ENCODE peak calls at places on chromosomes 11 and 22, in four cellular contexts. D is epithelial cell of esophagus; W is HCT116; P is CD8-positive, alpha-beta T cell. M is an unnamed sample.

GRCh38 chr11:120139316-120140069 is 1.6 kb upstream of the TRIM29 start:
- DNase-seq in D (no peak), W (no peak), P (no peak), M (no peak)

GRCh38 chr11:2539761-2540520 is 95.1 kb downstream of the KCNQ1 start:
- DNase-seq in D (no peak), W (no peak), P (no peak), M (no peak)

GRCh38 chr11:85772700-85773099 is 38.2 kb downstream of the SYTL2 start:
- DNase-seq in D (no peak), W (no peak), P (no peak), M (no peak)

GRCh38 chr11:61969838-61970452 is 2.5 kb upstream of the FTH1 start:
- DNase-seq in D (peak), W (no peak), P (no peak), M (peak)

GRCh38 chr11:9092846-9093778 is 1.7 kb upstream of the SCUBE2 start:
- DNase-seq in D (no peak), W (no peak), P (no peak), M (peak)

GRCh38 chr11:108635106-108635505 is 29.8 kb upstream of the DDX10 start:
- DNase-seq in D (peak), W (no peak), P (no peak), M (no peak)

GRCh38 chr22:35564975-35565867 is 24.6 kb downstream of the RASD2 start:
- DNase-seq in D (peak), W (no peak), P (no peak), M (no peak)

GRCh38 chr11:17512101-17512500 is 32.1 kb downstream of the USH1C start:
- DNase-seq in D (no peak), W (no peak), P (no peak), M (no peak)

GRCh38 chr22:49331223-49331815 is 496.4 kb downstream of the BRD1 start:
- DNase-seq in D (no peak), W (no peak), P (no peak), M (no peak)

GRCh38 chr11:8267280-8267679 is 3.6 kb upstream of the LMO1 start:
- DNase-seq in D (no peak), W (no peak), P (no peak), M (no peak)

GRCh38 chr22:38467438-38467903 is 425 bp upstream of the KDELR3 start:
- DNase-seq in D (no peak), W (no peak), P (no peak), M (no peak)

GRCh38 chr22:38465673-38466490 is 2.0 kb upstream of the KDELR3 start:
- DNase-seq in D (no peak), W (no peak), P (no peak), M (no peak)

GRCh38 chr22:38469306-38469781 is 1.4 kb downstream of the KDELR3 start:
- DNase-seq in D (no peak), W (no peak), P (no peak), M (no peak)

GRCh38 chr22:38468761-38469305 is 937 bp downstream of the KDELR3 start:
- DNase-seq in D (no peak), W (no peak), P (no peak), M (no peak)

GRCh38 chr22:38467904-38468760 is at the start of gene KDELR3:
- DNase-seq in D (peak), W (peak), P (no peak), M (no peak)
- TF ChIP-seq CTCF in D (no peak), W (no peak), P (no peak), M (no peak)

GRCh38 chr22:41247703-41248102 is 7.0 kb upstream of the CHADL start:
- DNase-seq in D (no peak), W (no peak), P (peak), M (no peak)

GRCh38 chr22:41243361-41243760 is 2.6 kb upstream of the CHADL start:
- DNase-seq in D (peak), W (no peak), P (peak), M (no peak)

GRCh38 chr22:41248314-41248713 is 7.6 kb upstream of the CHADL start:
- DNase-seq in D (no peak), W (no peak), P (peak), M (no peak)

GRCh38 chr22:41248758-41249157 is 8.0 kb upstream of the CHADL start:
- DNase-seq in D (no peak), W (no peak), P (no peak), M (no peak)

GRCh38 chr22:41245917-41246499 is 5.3 kb upstream of the CHADL start:
- DNase-seq in D (no peak), W (no peak), P (peak), M (no peak)
- TF ChIP-seq CTCF in D (no peak), W (no peak), P (no peak), M (no peak)

GRCh38 chr22:21867528-21868266 is at the start of gene MAPK1:
- DNase-seq in D (peak), W (peak), P (peak), M (peak)
- TF ChIP-seq CTCF in D (no peak), W (no peak), P (peak), M (no peak)

DNA sequence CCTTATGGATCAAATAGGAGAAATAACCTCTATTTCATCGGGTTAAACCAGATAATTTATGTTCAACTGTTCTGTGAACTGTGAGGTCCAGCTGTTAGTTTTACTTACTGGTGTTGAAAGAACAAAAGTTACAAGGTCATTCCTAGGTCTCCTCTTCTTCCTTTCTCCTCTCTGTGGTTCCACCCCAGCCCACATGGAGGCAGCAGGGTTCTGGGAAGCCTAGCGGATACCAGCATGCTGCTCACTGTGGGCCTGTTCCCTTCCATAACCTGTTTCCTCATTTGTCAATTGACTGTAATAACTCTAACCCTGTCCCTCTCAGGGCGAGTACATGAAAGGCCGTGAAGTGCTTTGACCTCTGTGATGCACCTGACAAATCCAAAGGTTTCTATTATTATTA is 27.8 kb downstream of the RELT start:
- DNase-seq in D (peak), W (peak), P (no peak), M (no peak)
- TF ChIP-seq CTCF in D (peak), W (peak), P (no peak), M (peak)

GRCh38 chr11:122742350-122742749 is 86.8 kb downstream of the UBASH3B start:
- DNase-seq in D (peak), W (no peak), P (no peak), M (no peak)

GRCh38 chr11:122743093-122743741 is 87.7 kb downstream of the UBASH3B start:
- DNase-seq in D (no peak), W (no peak), P (no peak), M (no peak)

GRCh38 chr11:122745111-122745510 is 89.6 kb downstream of the UBASH3B start:
- DNase-seq in D (no peak), W (no peak), P (no peak), M (no peak)

GRCh38 chr11:122746050-122746478 is 90.5 kb downstream of the UBASH3B start:
- DNase-seq in D (no peak), W (no peak), P (peak), M (peak)

DNA sequence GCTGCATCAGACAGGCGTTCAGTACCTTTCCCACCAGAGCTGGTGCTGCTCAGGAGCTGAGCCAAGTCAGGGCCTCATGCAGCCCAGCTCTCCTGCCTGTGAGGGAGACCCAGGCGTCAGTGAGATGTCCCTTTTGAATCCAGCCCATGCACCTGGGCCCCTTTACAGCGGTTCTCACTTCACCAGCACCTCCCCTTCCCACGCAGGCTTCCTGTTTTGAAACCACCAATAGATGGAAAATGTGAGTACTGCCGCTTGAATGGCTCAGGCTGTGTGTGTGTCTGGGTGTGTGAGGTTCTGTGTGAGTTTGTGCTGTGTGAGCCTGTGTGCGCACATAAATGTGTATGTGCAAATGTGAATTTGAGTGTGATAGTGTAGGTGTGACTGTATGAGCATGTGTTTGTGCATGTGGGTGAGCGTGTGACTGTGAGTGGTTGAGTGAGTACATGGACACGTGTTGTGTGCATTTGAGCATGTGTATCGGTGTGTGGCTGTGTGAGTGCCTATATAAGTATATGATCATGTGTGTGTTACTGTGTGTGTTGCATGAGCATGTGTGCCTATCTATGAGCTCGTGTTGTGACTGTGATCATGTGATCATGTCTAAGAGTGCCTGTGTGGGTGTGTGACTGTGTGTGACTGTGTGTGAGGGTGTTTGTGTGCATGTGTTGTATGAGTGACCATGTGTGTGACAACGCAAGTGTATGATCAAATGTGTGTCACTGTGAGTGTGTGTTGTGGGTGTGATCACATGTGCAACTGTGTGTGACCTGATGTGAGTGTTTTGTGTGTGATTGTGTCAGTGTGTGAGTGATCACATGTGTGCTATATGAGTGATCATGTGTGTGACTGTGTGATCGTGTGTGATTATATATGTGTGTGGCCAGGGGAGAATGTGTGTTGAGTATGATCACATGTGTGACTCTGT is 88.7 kb downstream of the UBASH3B start:
- DNase-seq in D (no peak), W (no peak), P (peak), M (peak)
- TF ChIP-seq CTCF in D (no peak), W (no peak), P (no peak), M (no peak)

DNA sequence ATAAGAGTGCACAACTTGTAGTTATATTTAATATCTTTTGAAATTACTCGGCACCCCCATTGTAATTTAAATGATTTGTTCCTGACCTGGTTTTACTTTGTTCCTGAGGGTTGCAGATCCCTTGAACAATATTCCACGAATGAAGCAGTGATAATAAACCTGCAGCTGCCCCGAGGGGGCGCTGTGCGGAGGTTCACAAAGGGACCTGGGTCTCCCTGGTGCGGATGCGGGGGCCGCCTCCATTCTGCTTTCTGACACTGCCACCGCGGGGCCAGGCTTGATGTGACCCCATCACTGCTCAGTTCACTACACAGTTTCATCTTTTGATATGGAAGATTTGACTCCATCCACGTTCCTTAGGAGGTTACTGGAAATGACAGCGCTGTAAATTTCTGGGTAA is 62.9 kb upstream of the PRODH start:
- DNase-seq in D (no peak), W (no peak), P (no peak), M (no peak)
- TF ChIP-seq CTCF in D (no peak), W (no peak), P (no peak), M (no peak)

DNA sequence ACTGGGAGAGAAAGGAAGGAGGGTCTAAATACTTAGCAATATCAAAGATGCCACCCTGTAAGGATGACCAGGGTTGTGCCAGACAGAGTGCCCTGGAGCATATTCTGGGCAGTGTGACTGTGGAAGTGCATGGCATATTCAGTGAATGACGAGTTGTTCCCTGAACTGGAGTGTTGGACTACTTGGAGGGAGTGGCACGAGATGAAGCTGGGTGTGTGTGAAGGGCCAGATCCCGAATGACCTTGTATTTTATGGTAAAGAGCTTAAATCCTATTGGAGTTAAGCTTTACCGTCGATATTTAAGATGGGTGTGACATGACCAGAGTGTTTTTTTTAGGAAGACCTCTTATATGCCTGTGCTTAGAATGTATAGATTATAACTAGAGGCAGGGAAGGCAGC is 48.8 kb downstream of the STIM1 start:
- DNase-seq in D (peak), W (no peak), P (no peak), M (no peak)
- TF ChIP-seq CTCF in D (no peak), W (no peak), P (no peak), M (no peak)

M was measured in HL-60.